ENCODE peak calls at places on chromosomes 5 and 9, in ten cellular contexts. One of them, this sample, is unnamed.
A peak's percentile ranks its signal among the peaks of the same experiment; 100 is the strongest.

GRCh38 chr9:7304596-7304995 is 495.0 kb downstream of the DMAC1 start:
- DNase-seq in CD8-positive, alpha-beta memory T cell: no peak
- DNase-seq in CD8-positive, alpha-beta T cell: no peak
- DNase-seq in heart right ventricle: no peak
- DNase-seq in small intestine: no peak
- DNase-seq in HCT116: no peak
- DNase-seq in mucosa of descending colon: no peak
- DNase-seq in K562: no peak
- DNase-seq in GM23248: no peak
- DNase-seq in tibial artery: no peak
- DNase-seq in this sample: no peak

GRCh38 chr9:90967171-90967570 is 165.6 kb downstream of the SYK start:
- DNase-seq in tibial artery: no peak
- DNase-seq in CD8-positive, alpha-beta memory T cell: no peak
- DNase-seq in GM23248: no peak
- DNase-seq in mucosa of descending colon: no peak
- DNase-seq in CD8-positive, alpha-beta T cell: no peak
- DNase-seq in HCT116: no peak
- DNase-seq in small intestine: no peak
- DNase-seq in K562: no peak
- DNase-seq in heart right ventricle: no peak
- DNase-seq in this sample: no peak

GRCh38 chr5:109125755-109126429 is 283.9 kb downstream of the PJA2 start:
- DNase-seq in small intestine: no peak
- DNase-seq in CD8-positive, alpha-beta T cell: no peak
- DNase-seq in CD8-positive, alpha-beta memory T cell: no peak
- DNase-seq in GM23248: no peak
- DNase-seq in heart right ventricle: no peak
- DNase-seq in K562: peak; percentile 10
- DNase-seq in mucosa of descending colon: no peak
- DNase-seq in tibial artery: no peak
- DNase-seq in HCT116: no peak
- DNase-seq in this sample: no peak

GRCh38 chr9:106405871-106406435 is 457.0 kb upstream of the ZNF462 start:
- DNase-seq in GM23248: no peak
- DNase-seq in K562: no peak
- DNase-seq in mucosa of descending colon: no peak
- DNase-seq in HCT116: no peak
- DNase-seq in CD8-positive, alpha-beta T cell: no peak
- DNase-seq in small intestine: no peak
- DNase-seq in heart right ventricle: no peak
- DNase-seq in CD8-positive, alpha-beta memory T cell: no peak
- DNase-seq in tibial artery: no peak
- DNase-seq in this sample: peak; percentile 48

GRCh38 chr5:167895899-167896659 is 395.4 kb upstream of the WWC1 start:
- DNase-seq in CD8-positive, alpha-beta T cell: no peak
- DNase-seq in GM23248: no peak
- DNase-seq in HCT116: no peak
- DNase-seq in small intestine: no peak
- DNase-seq in tibial artery: no peak
- DNase-seq in CD8-positive, alpha-beta memory T cell: no peak
- DNase-seq in mucosa of descending colon: no peak
- DNase-seq in K562: no peak
- DNase-seq in heart right ventricle: no peak
- DNase-seq in this sample: no peak

GRCh38 chr9:35566417-35566816 is 38.6 kb upstream of the TESK1 start:
- DNase-seq in tibial artery: no peak
- DNase-seq in heart right ventricle: no peak
- DNase-seq in CD8-positive, alpha-beta T cell: no peak
- DNase-seq in CD8-positive, alpha-beta memory T cell: no peak
- DNase-seq in GM23248: peak; percentile 74
- DNase-seq in small intestine: no peak
- DNase-seq in mucosa of descending colon: no peak
- DNase-seq in K562: peak; percentile 33
- DNase-seq in HCT116: no peak
- DNase-seq in this sample: no peak

GRCh38 chr9:16532681-16533450 is 337.6 kb downstream of the BNC2 start:
- DNase-seq in HCT116: no peak
- DNase-seq in small intestine: no peak
- DNase-seq in GM23248: peak; percentile 86
- DNase-seq in heart right ventricle: no peak
- DNase-seq in tibial artery: no peak
- DNase-seq in K562: no peak
- DNase-seq in mucosa of descending colon: no peak
- DNase-seq in CD8-positive, alpha-beta memory T cell: no peak
- DNase-seq in CD8-positive, alpha-beta T cell: no peak
- DNase-seq in this sample: no peak

GRCh38 chr5:41575110-41575779 is 64.8 kb upstream of the PLCXD3 start:
- DNase-seq in tibial artery: no peak
- DNase-seq in GM23248: no peak
- DNase-seq in CD8-positive, alpha-beta memory T cell: no peak
- DNase-seq in small intestine: no peak
- DNase-seq in mucosa of descending colon: no peak
- DNase-seq in HCT116: no peak
- DNase-seq in K562: no peak
- DNase-seq in heart right ventricle: no peak
- DNase-seq in CD8-positive, alpha-beta T cell: no peak
- DNase-seq in this sample: no peak

GRCh38 chr5:12854386-12854785 is 950.1 kb upstream of the CTNND2 start:
- DNase-seq in GM23248: no peak
- DNase-seq in mucosa of descending colon: no peak
- DNase-seq in CD8-positive, alpha-beta T cell: no peak
- DNase-seq in HCT116: no peak
- DNase-seq in small intestine: no peak
- DNase-seq in K562: no peak
- DNase-seq in tibial artery: no peak
- DNase-seq in CD8-positive, alpha-beta memory T cell: no peak
- DNase-seq in heart right ventricle: no peak
- DNase-seq in this sample: no peak

GRCh38 chr5:113382736-113383135 is 52.1 kb downstream of the TSSK1B start:
- DNase-seq in tibial artery: no peak
- DNase-seq in GM23248: peak; percentile 49
- DNase-seq in HCT116: no peak
- DNase-seq in mucosa of descending colon: no peak
- DNase-seq in CD8-positive, alpha-beta T cell: no peak
- DNase-seq in heart right ventricle: no peak
- DNase-seq in small intestine: no peak
- DNase-seq in K562: no peak
- DNase-seq in CD8-positive, alpha-beta memory T cell: no peak
- DNase-seq in this sample: no peak

GRCh38 chr9:91710148-91710547 is 239.9 kb downstream of the ROR2 start:
- DNase-seq in small intestine: no peak
- DNase-seq in K562: no peak
- DNase-seq in CD8-positive, alpha-beta T cell: no peak
- DNase-seq in HCT116: no peak
- DNase-seq in CD8-positive, alpha-beta memory T cell: no peak
- DNase-seq in tibial artery: no peak
- DNase-seq in mucosa of descending colon: no peak
- DNase-seq in heart right ventricle: no peak
- DNase-seq in GM23248: no peak
- DNase-seq in this sample: no peak

GRCh38 chr9:21812945-21813568 is 10.6 kb downstream of the MTAP start:
- DNase-seq in K562: no peak
- DNase-seq in small intestine: peak; percentile 70
- DNase-seq in CD8-positive, alpha-beta memory T cell: peak; percentile 64
- DNase-seq in heart right ventricle: peak; percentile 45
- DNase-seq in GM23248: peak; percentile 81
- DNase-seq in mucosa of descending colon: peak; percentile 81
- DNase-seq in CD8-positive, alpha-beta T cell: peak; percentile 66
- DNase-seq in HCT116: no peak
- DNase-seq in tibial artery: peak; percentile 79
- DNase-seq in this sample: peak; percentile 58

GRCh38 chr5:116442095-116442534 is 132.5 kb downstream of the SEMA6A start:
- DNase-seq in K562: no peak
- DNase-seq in heart right ventricle: peak; percentile 18
- DNase-seq in GM23248: peak; percentile 36
- DNase-seq in small intestine: no peak
- DNase-seq in CD8-positive, alpha-beta T cell: no peak
- DNase-seq in CD8-positive, alpha-beta memory T cell: no peak
- DNase-seq in mucosa of descending colon: peak; percentile 41
- DNase-seq in tibial artery: no peak
- DNase-seq in HCT116: no peak
- DNase-seq in this sample: peak; percentile 69

GRCh38 chr5:120655828-120656435 is 191.8 kb downstream of the PRR16 start:
- DNase-seq in tibial artery: no peak
- DNase-seq in HCT116: peak; percentile 40
- DNase-seq in mucosa of descending colon: peak; percentile 56
- DNase-seq in small intestine: peak; percentile 14
- DNase-seq in GM23248: peak; percentile 29
- DNase-seq in K562: peak; percentile 60
- DNase-seq in heart right ventricle: no peak
- DNase-seq in CD8-positive, alpha-beta T cell: no peak
- DNase-seq in CD8-positive, alpha-beta memory T cell: no peak
- DNase-seq in this sample: peak; percentile 44

GRCh38 chr5:122846051-122846567 is 696 bp downstream of the SNX24 start:
- DNase-seq in GM23248: peak; percentile 83
- DNase-seq in CD8-positive, alpha-beta memory T cell: no peak
- DNase-seq in small intestine: peak; percentile 22
- DNase-seq in tibial artery: no peak
- DNase-seq in K562: no peak
- DNase-seq in CD8-positive, alpha-beta T cell: no peak
- DNase-seq in mucosa of descending colon: no peak
- DNase-seq in heart right ventricle: no peak
- DNase-seq in HCT116: no peak
- DNase-seq in this sample: peak; percentile 55

GRCh38 chr5:179294891-179295777 is 50.1 kb downstream of the ADAMTS2 start:
- DNase-seq in CD8-positive, alpha-beta T cell: no peak
- DNase-seq in HCT116: no peak
- DNase-seq in tibial artery: peak; percentile 83
- DNase-seq in CD8-positive, alpha-beta memory T cell: no peak
- DNase-seq in small intestine: no peak
- DNase-seq in K562: no peak
- DNase-seq in mucosa of descending colon: peak; percentile 35
- DNase-seq in heart right ventricle: peak; percentile 60
- DNase-seq in GM23248: peak; percentile 92
- DNase-seq in this sample: no peak

GRCh38 chr9:113274474-113275146 is 762 bp downstream of the CDC26 start:
- DNase-seq in GM23248: peak; percentile 82
- DNase-seq in tibial artery: no peak
- DNase-seq in heart right ventricle: peak; percentile 36
- DNase-seq in CD8-positive, alpha-beta T cell: peak; percentile 34
- DNase-seq in mucosa of descending colon: peak; percentile 77
- DNase-seq in HCT116: peak; percentile 48
- DNase-seq in K562: peak; percentile 78
- DNase-seq in small intestine: peak; percentile 74
- DNase-seq in CD8-positive, alpha-beta memory T cell: no peak
- DNase-seq in this sample: peak; percentile 57

GRCh38 chr9:128007566-128008138 is 26.9 kb upstream of the EEIG1 start:
- DNase-seq in small intestine: peak; percentile 84
- DNase-seq in CD8-positive, alpha-beta memory T cell: peak; percentile 75
- DNase-seq in GM23248: peak; percentile 40
- DNase-seq in HCT116: peak; percentile 63
- DNase-seq in K562: peak; percentile 87
- DNase-seq in tibial artery: peak; percentile 78
- DNase-seq in heart right ventricle: peak; percentile 67
- DNase-seq in mucosa of descending colon: peak; percentile 72
- DNase-seq in CD8-positive, alpha-beta T cell: peak; percentile 90
- DNase-seq in this sample: no peak

GRCh38 chr5:61100425-61100824 is 61.8 kb downstream of the SMIM15 start:
- DNase-seq in small intestine: no peak
- DNase-seq in CD8-positive, alpha-beta T cell: no peak
- DNase-seq in mucosa of descending colon: no peak
- DNase-seq in K562: peak; percentile 36
- DNase-seq in CD8-positive, alpha-beta memory T cell: no peak
- DNase-seq in tibial artery: no peak
- DNase-seq in HCT116: no peak
- DNase-seq in GM23248: no peak
- DNase-seq in heart right ventricle: no peak
- DNase-seq in this sample: no peak

DNA sequence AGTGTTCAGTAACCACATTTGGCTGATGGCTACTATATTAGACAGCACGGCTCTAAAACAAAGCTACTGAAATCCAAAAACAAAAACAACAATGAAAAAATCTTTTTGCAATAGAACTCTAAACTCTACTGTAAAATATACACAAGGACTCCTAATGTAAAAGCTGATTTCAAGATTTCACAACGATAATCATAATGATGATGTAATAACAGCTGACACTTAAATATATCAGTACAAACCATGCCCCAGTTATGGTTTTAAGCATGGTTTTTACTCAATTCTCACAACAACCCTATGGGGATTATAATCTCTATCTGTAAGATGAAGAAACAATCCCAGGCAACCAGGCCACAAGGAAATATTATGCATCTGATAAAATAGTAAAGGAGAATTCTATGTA is 3.3 kb downstream of the ZNF300 start:
- DNase-seq in tibial artery: no peak
- DNase-seq in GM23248: no peak
- DNase-seq in mucosa of descending colon: no peak
- DNase-seq in small intestine: no peak
- DNase-seq in HCT116: no peak
- DNase-seq in heart right ventricle: no peak
- DNase-seq in K562: no peak
- DNase-seq in CD8-positive, alpha-beta memory T cell: no peak
- DNase-seq in CD8-positive, alpha-beta T cell: no peak
- DNase-seq in this sample: no peak
- H3K9me3 ChIP-seq in tibial artery: peaks cover 8% of the 10 kb centered on the region
- H3K9me3 ChIP-seq in GM23248: no peaks in the 10 kb centered on the region
- H3K9me3 ChIP-seq in mucosa of descending colon: peaks cover 84% of the 10 kb centered on the region
- H3K9me3 ChIP-seq in small intestine: peaks cover 3% of the 10 kb centered on the region
- H3K9me3 ChIP-seq in HCT116: no peaks in the 10 kb centered on the region
- H3K9me3 ChIP-seq in heart right ventricle: peaks cover 2% of the 10 kb centered on the region
- H3K9me3 ChIP-seq in K562: peaks cover 36% of the 10 kb centered on the region
- H3K9me3 ChIP-seq in CD8-positive, alpha-beta memory T cell: peaks cover 15% of the 10 kb centered on the region
- H3K9me3 ChIP-seq in CD8-positive, alpha-beta T cell: peaks cover 26% of the 10 kb centered on the region
- H3K9me3 ChIP-seq in this sample: peaks cover 12% of the 10 kb centered on the region

GRCh38 chr5:178216088-178216534 is 11.8 kb downstream of the HNRNPAB start:
- DNase-seq in small intestine: peak; percentile 66
- DNase-seq in CD8-positive, alpha-beta memory T cell: no peak
- DNase-seq in heart right ventricle: no peak
- DNase-seq in HCT116: no peak
- DNase-seq in K562: no peak
- DNase-seq in CD8-positive, alpha-beta T cell: no peak
- DNase-seq in mucosa of descending colon: no peak
- DNase-seq in tibial artery: no peak
- DNase-seq in GM23248: no peak
- DNase-seq in this sample: no peak
- H3K36me3 ChIP-seq in small intestine: peaks cover 21% of the 10 kb centered on the region
- H3K36me3 ChIP-seq in CD8-positive, alpha-beta memory T cell: peaks cover 45% of the 10 kb centered on the region
- H3K36me3 ChIP-seq in heart right ventricle: peaks cover 57% of the 10 kb centered on the region
- H3K36me3 ChIP-seq in HCT116: peaks cover 29% of the 10 kb centered on the region
- H3K36me3 ChIP-seq in K562: peaks cover 82% of the 10 kb centered on the region
- H3K36me3 ChIP-seq in CD8-positive, alpha-beta T cell: peaks cover 54% of the 10 kb centered on the region
- H3K36me3 ChIP-seq in mucosa of descending colon: peaks cover 3% of the 10 kb centered on the region
- H3K36me3 ChIP-seq in tibial artery: peaks cover 61% of the 10 kb centered on the region
- H3K36me3 ChIP-seq in GM23248: peaks cover 23% of the 10 kb centered on the region
- H3K36me3 ChIP-seq in this sample: peaks cover 87% of the 10 kb centered on the region

GRCh38 chr9:88776717-88777497 is 214.4 kb upstream of the S1PR3 start:
- DNase-seq in mucosa of descending colon: no peak
- DNase-seq in tibial artery: no peak
- DNase-seq in CD8-positive, alpha-beta memory T cell: no peak
- DNase-seq in K562: peak; percentile 25
- DNase-seq in GM23248: peak; percentile 88
- DNase-seq in small intestine: no peak
- DNase-seq in CD8-positive, alpha-beta T cell: no peak
- DNase-seq in HCT116: no peak
- DNase-seq in heart right ventricle: no peak
- DNase-seq in this sample: peak; percentile 57
- H3K4me1 ChIP-seq in mucosa of descending colon: no peaks in the 10 kb centered on the region
- H3K4me1 ChIP-seq in tibial artery: peaks cover 53% of the 10 kb centered on the region
- H3K4me1 ChIP-seq in CD8-positive, alpha-beta memory T cell: no peaks in the 10 kb centered on the region
- H3K4me1 ChIP-seq in K562: peaks cover 19% of the 10 kb centered on the region
- H3K4me1 ChIP-seq in GM23248: peaks cover 57% of the 10 kb centered on the region
- H3K4me1 ChIP-seq in small intestine: no peaks in the 10 kb centered on the region
- H3K4me1 ChIP-seq in CD8-positive, alpha-beta T cell: no peaks in the 10 kb centered on the region
- H3K4me1 ChIP-seq in HCT116: no peaks in the 10 kb centered on the region
- H3K4me1 ChIP-seq in heart right ventricle: peaks cover 11% of the 10 kb centered on the region
- H3K4me1 ChIP-seq in this sample: peaks cover 55% of the 10 kb centered on the region

GRCh38 chr5:18652404-18653215 is 1018.4 kb downstream of the TAF11L14 start:
- DNase-seq in small intestine: no peak
- DNase-seq in GM23248: no peak
- DNase-seq in K562: no peak
- DNase-seq in mucosa of descending colon: no peak
- DNase-seq in tibial artery: no peak
- DNase-seq in CD8-positive, alpha-beta T cell: no peak
- DNase-seq in CD8-positive, alpha-beta memory T cell: no peak
- DNase-seq in HCT116: no peak
- DNase-seq in heart right ventricle: no peak
- DNase-seq in this sample: no peak
- H3K9me3 ChIP-seq in small intestine: no peaks in the 10 kb centered on the region
- H3K9me3 ChIP-seq in GM23248: no peaks in the 10 kb centered on the region
- H3K9me3 ChIP-seq in K562: no peaks in the 10 kb centered on the region
- H3K9me3 ChIP-seq in mucosa of descending colon: peaks cover 3% of the 10 kb centered on the region
- H3K9me3 ChIP-seq in tibial artery: no peaks in the 10 kb centered on the region
- H3K9me3 ChIP-seq in CD8-positive, alpha-beta T cell: no peaks in the 10 kb centered on the region
- H3K9me3 ChIP-seq in CD8-positive, alpha-beta memory T cell: no peaks in the 10 kb centered on the region
- H3K9me3 ChIP-seq in HCT116: peaks cover 21% of the 10 kb centered on the region
- H3K9me3 ChIP-seq in heart right ventricle: no peaks in the 10 kb centered on the region
- H3K9me3 ChIP-seq in this sample: peaks cover 2% of the 10 kb centered on the region